ENCODE peak calls at places on chromosome 11, in five cellular contexts. E, V, U, Y and C are unnamed samples.

GRCh38 chr11:72842644-72843330 is 28.6 kb downstream of the ATG16L2 start:
- DNase-seq in E (no peak), V (no peak), U (no peak), Y (no peak), C (no peak)

GRCh38 chr11:94658888-94659287 is 91.7 kb downstream of the PIWIL4 start:
- DNase-seq in E (no peak), V (no peak), U (no peak), Y (no peak), C (no peak)

GRCh38 chr11:67648140-67648795 is 2.3 kb downstream of the ACY3 start:
- DNase-seq in E (no peak), V (peak), U (no peak), Y (peak), C (peak)

GRCh38 chr11:30917859-30918478 is 331.8 kb upstream of the MPPED2 start:
- DNase-seq in E (peak), V (peak), U (peak), Y (peak), C (peak)

GRCh38 chr11:119363874-119364590 is 17.5 kb downstream of the USP2 start:
- DNase-seq in E (peak), V (peak), U (no peak), Y (peak), C (peak)

GRCh38 chr11:65502274-65502851 is 3.5 kb downstream of the MALAT1 start:
- DNase-seq in E (peak), V (no peak), U (peak), Y (no peak), C (no peak)

GRCh38 chr11:33160147-33160546 is 1.1 kb downstream of the CSTF3 start:
- DNase-seq in E (peak), V (no peak), U (peak), Y (no peak), C (no peak)

GRCh38 chr11:47766363-47767227 is 546 bp downstream of the FNBP4 start:
- DNase-seq in E (peak), V (no peak), U (peak), Y (no peak), C (peak)

GRCh38 chr11:78567209-78567608 is 7.5 kb downstream of the NARS2 start:
- DNase-seq in E (peak), V (no peak), U (peak), Y (no peak), C (no peak)

GRCh38 chr11:31810779-31811647 is at the start of gene PAX6:
- DNase-seq in E (no peak), V (peak), U (peak), Y (no peak), C (peak)

GRCh38 chr11:6622261-6623171 is 3.3 kb upstream of the TPP1 start:
- DNase-seq in E (no peak), V (no peak), U (no peak), Y (no peak), C (no peak)

GRCh38 chr11:11982975-11983374 is 25.5 kb downstream of the DKK3 start:
- DNase-seq in E (peak), V (no peak), U (peak), Y (no peak), C (no peak)

GRCh38 chr11:35764414-35764813 is 101.8 kb downstream of the TRIM44 start:
- DNase-seq in E (no peak), V (no peak), U (no peak), Y (no peak), C (no peak)